ENCODE peak calls at places on chromosomes 6 and 20, in seven cellular contexts. O is mucosa of descending colon, Z is breast epithelium, F is stomach, I is heart left ventricle, J is AG10803, H is Peyer's patch. R is an unnamed sample.

GRCh38 chr20:44979090-44979621 is 12.8 kb downstream of the STK4 start:
- DNase-seq in O (no peak), Z (no peak), F (no peak), I (peak; percentile 20), J (peak; percentile 23), H (peak; percentile 87), R (no peak)

GRCh38 chr20:41377275-41377674 is 10.7 kb upstream of the EMILIN3 start:
- DNase-seq in O (peak; percentile 2), Z (no peak), F (no peak), I (no peak), J (no peak), H (no peak), R (no peak)

GRCh38 chr20:4130404-4131189 is 115.2 kb upstream of the RNF24 start:
- DNase-seq in O (no peak), Z (no peak), F (no peak), I (no peak), J (peak; percentile 74), H (peak; percentile 63), R (no peak)

GRCh38 chr6:16375828-16376227 is 137.4 kb downstream of the GMPR start:
- DNase-seq in O (no peak), Z (no peak), F (no peak), I (no peak), J (no peak), H (no peak), R (no peak)

GRCh38 chr20:36093804-36094145 is 60.8 kb upstream of the EPB41L1 start:
- DNase-seq in O (no peak), Z (no peak), F (no peak), I (no peak), J (no peak), H (no peak), R (no peak)

GRCh38 chr6:130412556-130413290 is 46.9 kb downstream of the TMEM200A start:
- DNase-seq in O (no peak), Z (no peak), F (no peak), I (no peak), J (peak; percentile 83), H (no peak), R (no peak)

GRCh38 chr6:69232506-69233194 is 564.2 kb downstream of the LMBRD1 start:
- DNase-seq in O (peak; percentile 57), Z (peak; percentile 71), F (peak; percentile 53), I (peak; percentile 62), J (peak; percentile 54), H (peak; percentile 52), R (no peak)

GRCh38 chr20:63531686-63532448 is 5.3 kb downstream of the PTK6 start:
- DNase-seq in O (peak; percentile 48), Z (no peak), F (no peak), I (no peak), J (no peak), H (peak; percentile 23), R (no peak)

GRCh38 chr20:58231678-58232077 is 3.2 kb upstream of the ANKRD60 start:
- DNase-seq in O (no peak), Z (no peak), F (no peak), I (no peak), J (peak; percentile 30), H (no peak), R (no peak)

GRCh38 chr6:155936551-155936950 is 480.9 kb upstream of the NOX3 start:
- DNase-seq in O (no peak), Z (no peak), F (no peak), I (peak; percentile 12), J (peak; percentile 2), H (no peak), R (no peak)

GRCh38 chr6:40341726-40342125 is 245.4 kb downstream of the LRFN2 start:
- DNase-seq in O (no peak), Z (no peak), F (no peak), I (no peak), J (no peak), H (no peak), R (no peak)

GRCh38 chr20:38412877-38413577 is 22.1 kb downstream of the SNHG17 start:
- DNase-seq in O (no peak), Z (no peak), F (no peak), I (no peak), J (peak; percentile 60), H (no peak), R (no peak)

GRCh38 chr6:125798734-125799510 is 8.2 kb downstream of the NCOA7 start:
- DNase-seq in O (no peak), Z (no peak), F (no peak), I (no peak), J (peak; percentile 44), H (no peak), R (no peak)

GRCh38 chr20:7770578-7770977 is 169.7 kb downstream of the HAO1 start:
- DNase-seq in O (no peak), Z (no peak), F (no peak), I (peak; percentile 14), J (no peak), H (no peak), R (no peak)

GRCh38 chr6:127967708-127968107 is 66.8 kb upstream of the THEMIS start:
- DNase-seq in O (no peak), Z (no peak), F (no peak), I (no peak), J (no peak), H (no peak), R (no peak)

GRCh38 chr6:27545271-27546046 is 72.6 kb upstream of the ZNF184 start:
- DNase-seq in O (no peak), Z (no peak), F (no peak), I (no peak), J (peak; percentile 33), H (no peak), R (no peak)

GRCh38 chr6:27297857-27298730 is 14.0 kb downstream of the POM121L2 start:
- DNase-seq in O (no peak), Z (no peak), F (no peak), I (no peak), J (peak; percentile 40), H (no peak), R (no peak)

GRCh38 chr20:53382263-53382844 is 211.3 kb downstream of the ZNF217 start:
- DNase-seq in O (no peak), Z (no peak), F (no peak), I (peak; percentile 27), J (no peak), H (no peak), R (no peak)

GRCh38 chr6:13290335-13290734 is 38.0 kb downstream of the TBC1D7 start:
- DNase-seq in O (no peak), Z (no peak), F (no peak), I (no peak), J (no peak), H (no peak), R (no peak)

GRCh38 chr20:19710336-19710721 is 47.7 kb upstream of the RIN2 start:
- DNase-seq in O (no peak), Z (no peak), F (no peak), I (no peak), J (no peak), H (peak; percentile 79), R (no peak)

GRCh38 chr6:163958646-163959045 is 544.1 kb downstream of the QKI start:
- DNase-seq in O (no peak), Z (no peak), F (no peak), I (no peak), J (peak; percentile 30), H (no peak), R (no peak)

GRCh38 chr6:167799033-167799933 is 27.4 kb upstream of the AFDN start:
- DNase-seq in O (no peak), Z (no peak), F (no peak), I (no peak), J (no peak), H (no peak), R (no peak)

GRCh38 chr20:46689754-46690085 is 476 bp upstream of the TP53RK start:
- DNase-seq in O (no peak), Z (no peak), F (no peak), I (no peak), J (no peak), H (no peak), R (no peak)

GRCh38 chr20:46688151-46689081 is 828 bp downstream of the TP53RK start:
- DNase-seq in O (no peak), Z (no peak), F (no peak), I (no peak), J (no peak), H (no peak), R (no peak)

GRCh38 chr20:46683939-46684750 is 5.1 kb downstream of the TP53RK start:
- DNase-seq in O (no peak), Z (no peak), F (peak; percentile 67), I (peak; percentile 26), J (peak; percentile 68), H (no peak), R (no peak)

GRCh38 chr20:46690219-46691111 is 1.2 kb upstream of the TP53RK start:
- DNase-seq in O (no peak), Z (no peak), F (no peak), I (no peak), J (no peak), H (no peak), R (no peak)

DNA sequence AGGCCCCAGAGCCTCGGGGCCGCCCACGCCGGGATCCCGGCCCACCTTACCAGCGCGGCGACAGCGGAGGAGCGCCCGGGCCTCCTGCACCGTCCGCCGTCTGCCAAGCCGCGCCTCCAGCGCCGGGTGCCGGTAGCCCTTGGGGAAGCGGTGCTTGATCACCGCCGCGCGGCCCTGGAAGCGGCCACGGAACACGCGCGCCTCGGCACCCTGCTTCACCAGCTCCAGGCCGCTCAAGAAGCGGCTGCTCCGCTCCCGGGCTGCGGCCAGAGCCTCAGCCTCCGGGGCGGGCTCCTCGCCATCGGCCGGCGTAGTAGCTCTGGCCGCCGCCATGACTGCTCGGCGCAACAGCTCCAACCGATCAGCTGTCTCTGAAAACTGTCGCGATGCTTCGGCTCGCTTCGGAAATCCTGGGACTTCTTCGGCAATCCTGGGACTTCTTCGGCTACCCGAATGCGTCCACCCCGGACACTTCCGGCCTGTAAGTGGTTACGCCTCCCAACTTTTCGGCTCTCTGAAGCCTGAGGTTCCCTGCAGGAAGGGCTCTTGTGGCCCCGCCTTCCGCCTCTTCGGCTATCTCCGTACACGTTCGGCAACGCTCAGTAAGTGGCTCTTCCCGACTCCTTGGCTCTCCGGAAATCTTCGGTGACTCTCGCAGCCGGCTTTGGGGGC is at the start of gene TP53RK:
- DNase-seq in O (peak; percentile 99), Z (peak; percentile 97), F (peak; percentile 99), I (peak; percentile 99), J (peak; percentile 100), H (peak; percentile 100), R (peak; percentile 89)
- TF ChIP-seq CTCF in O (peak; percentile 29), Z (no peak), F (peak; percentile 40), I (peak; percentile 10), J (peak; percentile 20), H (peak; percentile 67), R (no peak)

GRCh38 chr20:6525447-6526303 is 241.8 kb upstream of the BMP2 start:
- DNase-seq in O (no peak), Z (no peak), F (no peak), I (no peak), J (no peak), H (no peak), R (no peak)
- TF ChIP-seq CTCF in O (no peak), Z (no peak), F (no peak), I (no peak), J (no peak), H (no peak), R (no peak)

GRCh38 chr6:21527731-21528130 is 65.8 kb upstream of the SOX4 start:
- DNase-seq in O (no peak), Z (no peak), F (no peak), I (no peak), J (no peak), H (no peak), R (no peak)
- TF ChIP-seq CTCF in O (no peak), Z (no peak), F (no peak), I (no peak), J (no peak), H (peak; percentile 5), R (no peak)

GRCh38 chr6:46655803-46656202 is 3.0 kb downstream of the SLC25A27 start:
- DNase-seq in O (no peak), Z (no peak), F (no peak), I (no peak), J (no peak), H (no peak), R (no peak)
- TF ChIP-seq CTCF in O (no peak), Z (no peak), F (no peak), I (no peak), J (peak; percentile 25), H (no peak), R (no peak)

R was measured in activated B cell treated with CpG ODN at 0.5 μM for 24 hours.